ENCODE peak calls at places on chromosomes 3 and 15, in five cellular contexts. R is activated T-cell treated with anti-CD3 and anti-CD28 coated beads for 1 hour; I is KBM-7; M is CD4-positive, CD25-positive, alpha-beta regulatory T cell; X is WERI-Rb-1. V is an unnamed sample.

GRCh38 chr3:194397757-194398312 is 1.2 kb downstream of the GP5 start:
- DNase-seq in R (peak; percentile 16), X (no peak), I (no peak), M (no peak), V (no peak)

GRCh38 chr3:23183731-23184130 is 19.4 kb upstream of the UBE2E2 start:
- DNase-seq in I (peak; percentile 53), R (no peak), M (no peak), X (peak; percentile 60), V (no peak)

GRCh38 chr3:57928511-57928910 is 79.7 kb upstream of the FLNB start:
- DNase-seq in R (no peak), I (no peak), X (no peak), M (no peak), V (no peak)

GRCh38 chr3:157239082-157239704 is 79.2 kb upstream of the CCNL1 start:
- DNase-seq in X (peak; percentile 78), R (peak; percentile 64), I (peak; percentile 56), M (peak; percentile 35), V (peak; percentile 65)

GRCh38 chr3:152892446-152892845 is 57.5 kb downstream of the P2RY1 start:
- DNase-seq in R (no peak), I (no peak), M (no peak), X (no peak), V (no peak)

GRCh38 chr3:11306815-11307589 is 34.8 kb downstream of the ATG7 start:
- DNase-seq in M (no peak), I (no peak), X (no peak), R (peak; percentile 5), V (no peak)

GRCh38 chr3:60289356-60289935 is 961.8 kb downstream of the FHIT start:
- DNase-seq in R (no peak), M (no peak), X (no peak), I (no peak), V (no peak)

GRCh38 chr3:31417486-31417885 is 115.2 kb upstream of the STT3B start:
- DNase-seq in I (no peak), X (no peak), R (no peak), M (no peak), V (no peak)

GRCh38 chr15:72445426-72445825 is 28.7 kb upstream of the ARIH1 start:
- DNase-seq in R (no peak), M (no peak), I (no peak), X (peak; percentile 34), V (no peak)

GRCh38 chr15:95989392-95989791 is 341.1 kb upstream of the NR2F2 start:
- DNase-seq in X (no peak), R (no peak), M (no peak), I (no peak), V (no peak)

GRCh38 chr3:143070977-143071551 is 48.5 kb upstream of the CHST2 start:
- DNase-seq in R (no peak), M (no peak), X (no peak), I (no peak), V (no peak)

GRCh38 chr15:58086479-58086878 is 21.0 kb upstream of the ALDH1A2 start:
- DNase-seq in X (no peak), R (no peak), M (no peak), I (no peak), V (no peak)